ENCODE peak calls at places on chromosomes 11 and 22, in nine cellular contexts. G is K562, Y is Panc1, N is endothelial cell of umbilical vein, C is HCT116, F is upper lobe of left lung, J is GM23338, X is prostate gland, K is transverse colon. T is an unnamed sample.

GRCh38 chr11:44607324-44607962 is 42.0 kb downstream of the CD82 start:
- DNase-seq in Y (no peak), F (no peak), N (no peak), J (no peak), G (no peak), C (no peak), X (no peak), K (no peak), T (no peak)

GRCh38 chr11:114612686-114613085 is 17.1 kb upstream of the NXPE4 start:
- DNase-seq in G (no peak), J (no peak), Y (no peak), C (no peak), K (no peak), X (peak; percentile 0), F (no peak), N (no peak), T (no peak)

GRCh38 chr11:30991802-30992512 is 377.6 kb downstream of the DCDC1 start:
- DNase-seq in C (no peak), Y (no peak), F (no peak), G (no peak), J (no peak), X (no peak), K (no peak), N (no peak), T (no peak)

GRCh38 chr11:87223816-87224215 is 186.1 kb downstream of the TMEM135 start:
- DNase-seq in N (no peak), F (no peak), X (no peak), J (no peak), C (no peak), G (no peak), Y (no peak), K (no peak), T (no peak)

GRCh38 chr11:13140028-13140870 is 131.1 kb downstream of the RASSF10 start:
- DNase-seq in N (no peak), J (no peak), K (peak; percentile 77), F (peak; percentile 88), C (no peak), Y (no peak), X (no peak), G (no peak), T (peak; percentile 78)

GRCh38 chr11:119788096-119788883 is 59.3 kb upstream of the NECTIN1 start:
- DNase-seq in N (no peak), F (no peak), K (no peak), X (no peak), J (no peak), Y (no peak), C (no peak), G (no peak), T (no peak)

GRCh38 chr11:22792497-22792896 is 37.1 kb downstream of the SVIP start:
- DNase-seq in K (no peak), N (peak; percentile 92), X (no peak), C (peak; percentile 83), Y (peak; percentile 48), G (peak; percentile 21), J (no peak), F (peak; percentile 20), T (no peak)

GRCh38 chr11:103582351-103582909 is 454.0 kb upstream of the DDI1 start:
- DNase-seq in Y (no peak), C (no peak), K (no peak), N (no peak), G (no peak), X (no peak), F (no peak), J (no peak), T (no peak)

GRCh38 chr11:102347526-102348331 is 715 bp downstream of the BIRC2 start:
- DNase-seq in N (peak; percentile 54), Y (no peak), G (no peak), F (peak; percentile 28), K (peak; percentile 17), J (no peak), C (no peak), X (peak; percentile 22), T (no peak)

GRCh38 chr11:32893091-32893946 is 708 bp downstream of the QSER1 start:
- DNase-seq in F (peak; percentile 72), C (no peak), K (peak; percentile 55), Y (no peak), J (peak; percentile 82), X (peak; percentile 46), N (peak; percentile 56), G (peak; percentile 70), T (peak; percentile 43)

GRCh38 chr11:130633466-130633865 is 185.0 kb downstream of the ADAMTS15 start:
- DNase-seq in Y (no peak), J (no peak), C (no peak), K (no peak), F (no peak), N (no peak), X (no peak), G (no peak), T (no peak)

GRCh38 chr11:2509481-2510001 is 64.7 kb downstream of the KCNQ1 start:
- DNase-seq in F (peak; percentile 19), X (no peak), C (no peak), J (no peak), G (peak; percentile 8), K (peak; percentile 4), Y (no peak), N (no peak), T (peak; percentile 22)

DNA sequence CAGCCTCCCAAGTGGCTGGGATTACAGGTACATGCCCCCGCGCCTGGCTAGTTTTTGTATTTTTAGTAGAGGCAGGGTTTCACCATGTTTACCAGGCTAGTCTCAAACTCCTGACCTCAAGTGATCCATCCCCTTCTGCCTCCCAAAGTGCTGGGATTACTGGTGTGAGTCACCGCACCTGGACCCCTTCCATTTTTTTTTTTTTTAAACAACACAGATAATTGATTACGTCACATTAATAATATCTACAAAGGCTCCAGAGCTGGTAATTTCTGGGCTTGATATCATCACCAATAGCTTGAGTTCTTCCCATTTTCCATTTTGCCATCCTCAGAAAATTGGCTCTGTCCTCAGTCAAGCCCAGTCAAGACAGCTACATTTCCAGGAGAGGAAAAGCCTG is 7.2 kb downstream of the TTLL1 start:
- DNase-seq in Y (no peak), K (no peak), X (no peak), J (no peak), G (no peak), C (no peak), F (no peak), N (no peak), T (no peak)
- H3K27ac ChIP-seq in Y (no peak overlapping the region), K (no peak overlapping the region), X (no peak overlapping the region), J (no peak overlapping the region), G (no peak overlapping the region), C (no peak overlapping the region), F (no peak overlapping the region), N (no peak overlapping the region), T (no peak overlapping the region)

DNA sequence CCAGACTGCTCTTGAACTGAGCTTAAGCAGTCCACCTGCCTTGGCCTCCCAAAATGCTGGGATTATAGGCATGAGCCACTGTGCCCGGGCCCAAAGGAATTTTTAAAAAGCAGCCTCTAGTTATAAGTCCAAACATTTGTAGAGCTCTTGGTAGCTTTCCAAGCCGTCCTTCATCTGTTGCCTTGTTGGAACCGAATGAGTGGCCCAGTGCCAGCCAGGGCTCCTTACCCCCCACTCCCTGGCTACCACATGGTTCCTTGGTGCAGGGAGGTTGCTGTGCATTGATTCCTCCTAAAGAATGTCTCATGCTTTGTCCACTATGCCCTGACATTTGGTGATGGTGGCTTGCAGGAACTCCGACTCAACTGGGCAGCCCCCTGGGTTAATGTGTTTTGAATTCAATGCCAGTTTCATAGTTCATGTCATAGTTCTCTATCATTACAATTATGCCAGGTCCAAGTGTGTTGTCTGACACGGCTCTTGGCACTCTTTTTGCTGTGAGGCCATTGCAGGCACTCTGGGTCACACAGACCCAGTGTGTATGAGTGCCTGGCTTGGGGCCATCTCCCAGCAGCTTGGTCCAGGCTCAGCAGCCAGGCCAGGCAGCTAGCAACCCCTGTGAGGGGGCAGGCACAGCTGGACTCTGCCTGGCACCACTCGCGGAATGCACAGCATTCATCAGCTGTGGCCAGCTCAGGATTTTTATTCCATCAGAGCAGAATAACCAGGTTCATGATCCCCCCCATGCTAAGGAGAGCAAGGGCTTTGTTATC is 13.3 kb upstream of the MICALL1 start:
- DNase-seq in Y (no peak), X (no peak), F (peak; percentile 72), G (no peak), K (no peak), C (no peak), N (no peak), J (no peak), T (peak; percentile 85)
- TF ChIP-seq POLR2AphosphoS5 in Y (no peak), X (no peak), F (no peak), G (peak; percentile 15), K (no peak), C (no peak), N (no peak), J (no peak), T (no peak)

DNA sequence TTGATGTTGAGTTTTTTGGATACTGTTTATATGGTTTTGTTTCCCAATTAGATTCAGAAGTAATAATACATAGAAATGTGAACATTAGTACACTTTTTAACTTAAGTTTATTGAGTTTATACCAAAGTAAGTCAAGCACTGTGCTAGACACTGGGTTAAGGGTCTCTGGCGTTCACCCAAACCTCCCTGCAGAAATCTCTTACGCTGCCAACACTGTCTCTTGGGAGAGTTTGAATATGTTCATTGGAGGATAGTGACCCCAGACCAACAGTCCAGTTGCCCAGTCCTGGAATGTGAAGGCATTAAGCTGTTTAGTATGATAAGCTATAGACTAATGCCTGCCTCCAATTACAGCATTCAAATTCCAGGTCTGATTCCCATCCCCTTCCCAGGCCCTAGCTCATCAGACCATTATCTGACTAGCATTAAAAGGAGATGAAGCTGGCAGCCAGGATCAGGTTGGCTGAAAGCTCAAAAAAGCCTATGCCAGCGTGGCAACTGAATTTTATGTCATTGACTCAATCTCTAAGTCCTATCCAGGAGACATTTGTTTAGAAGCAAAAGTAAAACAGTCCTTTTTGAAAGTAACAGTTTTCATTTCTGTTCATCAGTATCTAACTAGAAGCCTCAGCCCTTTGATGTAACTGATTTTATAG is 77.8 kb downstream of the SFI1 start:
- DNase-seq in N (no peak), G (no peak), X (no peak), K (no peak), Y (no peak), F (no peak), J (no peak), C (no peak), T (no peak)
- H3K36me3 ChIP-seq in N (peaks cover 8% of the 10 kb centered on the region), G (peaks cover 28% of the 10 kb centered on the region), X (no peaks in the 10 kb centered on the region), K (no peaks in the 10 kb centered on the region), Y (no peaks in the 10 kb centered on the region), F (peaks cover 21% of the 10 kb centered on the region), J (no peaks in the 10 kb centered on the region), C (peaks cover 9% of the 10 kb centered on the region), T (peaks cover 70% of the 10 kb centered on the region)

GRCh38 chr22:49964136-49964492 is 3.5 kb downstream of the PIM3 start:
- DNase-seq in J (no peak), K (peak; percentile 9), F (peak; percentile 21), X (no peak), N (no peak), G (no peak), Y (no peak), C (no peak), T (peak; percentile 26)

GRCh38 chr22:49962751-49963646 is 2.4 kb downstream of the PIM3 start:
- DNase-seq in Y (no peak), N (no peak), X (peak; percentile 22), J (no peak), K (peak; percentile 25), C (no peak), G (no peak), F (peak; percentile 27), T (peak; percentile 30)

GRCh38 chr22:49962012-49962750 is 1.6 kb downstream of the PIM3 start:
- DNase-seq in C (no peak), Y (no peak), J (peak; percentile 85), X (peak; percentile 92), N (peak; percentile 96), F (peak; percentile 92), G (peak; percentile 64), K (peak; percentile 89), T (peak; percentile 88)

GRCh38 chr22:49964493-49965290 is 4.1 kb downstream of the PIM3 start:
- DNase-seq in G (no peak), K (peak; percentile 17), F (peak; percentile 30), Y (no peak), X (no peak), J (no peak), C (no peak), N (no peak), T (peak; percentile 28)

GRCh38 chr22:49963647-49964026 is 3.1 kb downstream of the PIM3 start:
- DNase-seq in C (no peak), G (no peak), K (peak; percentile 43), Y (no peak), N (no peak), F (peak; percentile 36), J (no peak), X (peak; percentile 47), T (peak; percentile 75)
- H3K27ac ChIP-seq in C (peak overlapping the region; percentile 87), G (no peak overlapping the region), K (peak overlapping the region; percentile 94), Y (peak overlapping the region; percentile 74), N (peak overlapping the region; percentile 92), F (peak overlapping the region; percentile 96), J (no peak overlapping the region), X (peak overlapping the region; percentile 99), T (peak overlapping the region; percentile 94)